ENCODE peak calls at places on chromosomes 7 and 10, in four cellular contexts. U, P, M and S are unnamed samples.

GRCh38 chr7:148110097-148110868 is 480.3 kb upstream of the C7orf33 start:
- DNase-seq in U (peak), P (no peak), M (peak), S (no peak)

GRCh38 chr7:127995157-127995865 is 35.9 kb downstream of the LRRC4 start:
- DNase-seq in U (no peak), P (no peak), M (no peak), S (no peak)

GRCh38 chr10:52703898-52704297 is 68.7 kb downstream of the MBL2 start:
- DNase-seq in U (no peak), P (no peak), M (no peak), S (no peak)

GRCh38 chr10:2081501-2081900 is 344.2 kb upstream of the ADARB2 start:
- DNase-seq in U (peak), P (no peak), M (no peak), S (no peak)

GRCh38 chr10:97659589-97659988 is 19.1 kb downstream of the PI4K2A start:
- DNase-seq in U (no peak), P (no peak), M (no peak), S (no peak)

GRCh38 chr10:646118-646524 is 43.3 kb downstream of the DIP2C start:
- DNase-seq in U (no peak), P (no peak), M (no peak), S (no peak)

GRCh38 chr10:22133640-22134624 is 83.9 kb downstream of the EBLN1 start:
- DNase-seq in U (no peak), P (no peak), M (no peak), S (no peak)

GRCh38 chr10:5945561-5946418 is 31.6 kb downstream of the IL15RA start:
- DNase-seq in U (no peak), P (peak), M (peak), S (peak)

GRCh38 chr7:139776486-139777303 is 1.1 kb downstream of the HIPK2 start:
- DNase-seq in U (peak), P (no peak), M (peak), S (no peak)

GRCh38 chr7:77338260-77338659 is 77.9 kb downstream of the GSAP start:
- DNase-seq in U (no peak), P (no peak), M (no peak), S (no peak)

GRCh38 chr10:71312840-71313789 is 5.9 kb upstream of the SLC29A3 start:
- DNase-seq in U (no peak), P (peak), M (peak), S (peak)

GRCh38 chr7:40447345-40447744 is 312.5 kb downstream of the SUGCT start:
- DNase-seq in U (no peak), P (no peak), M (no peak), S (no peak)

GRCh38 chr10:72694476-72695369 is 2.8 kb downstream of the MCU start:
- DNase-seq in U (peak), P (no peak), M (no peak), S (peak)

GRCh38 chr10:101069441-101069840 is 7.7 kb downstream of the KAZALD1 start:
- DNase-seq in U (no peak), P (no peak), M (no peak), S (no peak)

GRCh38 chr10:101065479-101066145 is 3.8 kb downstream of the KAZALD1 start:
- DNase-seq in U (no peak), P (no peak), M (no peak), S (no peak)

GRCh38 chr10:101066146-101066889 is 4.5 kb downstream of the KAZALD1 start:
- DNase-seq in U (peak), P (no peak), M (peak), S (peak)

GRCh38 chr10:101066890-101067355 is 5.1 kb downstream of the KAZALD1 start:
- DNase-seq in U (no peak), P (no peak), M (no peak), S (no peak)

DNA sequence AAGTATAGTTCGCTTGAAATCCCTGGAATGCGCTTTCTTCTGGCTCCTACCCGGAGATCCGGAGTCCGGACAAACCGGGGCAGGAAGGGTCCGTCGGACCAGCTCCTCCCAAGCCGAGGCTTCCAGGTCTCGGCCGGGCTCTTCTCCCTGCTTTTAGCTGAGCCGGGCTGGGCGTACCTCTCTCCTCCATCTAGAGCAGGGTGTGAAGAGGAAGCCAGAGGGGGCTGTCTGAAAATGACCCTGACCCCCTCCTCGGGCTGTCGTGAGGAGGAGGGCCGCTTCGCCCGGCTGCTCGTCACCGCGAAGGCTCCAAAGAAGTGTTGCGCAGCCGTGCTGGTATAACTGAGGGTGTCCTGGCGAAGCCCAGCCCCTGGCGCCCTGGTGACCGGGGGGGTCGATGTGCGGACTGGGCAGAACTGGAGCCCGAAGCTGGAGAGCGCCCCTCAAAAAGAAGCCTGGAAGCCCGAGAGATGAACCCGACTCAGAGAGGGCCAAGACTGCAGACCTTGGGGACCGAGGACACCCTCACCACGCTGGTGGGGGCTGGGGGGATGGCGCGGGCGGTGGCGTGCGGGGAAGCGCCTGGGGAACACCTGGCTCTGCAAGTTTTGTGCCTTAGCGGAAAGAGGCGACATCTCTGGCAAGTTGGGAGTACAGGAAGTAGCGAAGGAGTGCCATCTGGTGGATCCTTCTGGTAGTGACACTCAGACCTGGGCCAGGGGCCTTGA is 5.7 kb downstream of the KAZALD1 start:
- DNase-seq in U (peak), P (no peak), M (peak), S (peak)
- TF ChIP-seq POLR2A in U (peak), P (no peak), M (peak), S (no peak)

GRCh38 chr7:92447239-92448184 is at the start of gene GATAD1:
- DNase-seq in U (peak), P (peak), M (peak), S (peak)

GRCh38 chr7:92451645-92452044 is 4.4 kb downstream of the GATAD1 start:
- DNase-seq in U (no peak), P (no peak), M (no peak), S (no peak)

GRCh38 chr7:92446869-92447238 is 428 bp upstream of the GATAD1 start:
- DNase-seq in U (no peak), P (no peak), M (peak), S (no peak)

GRCh38 chr7:92448185-92448747 is 984 bp downstream of the GATAD1 start:
- DNase-seq in U (peak), P (no peak), M (peak), S (peak)
- TF ChIP-seq CTCF in U (peak), P (peak), M (peak), S (peak)

GRCh38 chr7:66493235-66494181 is 135.2 kb upstream of the KCTD7 start:
- DNase-seq in U (peak), P (peak), M (peak), S (peak)
- TF ChIP-seq POLR2A in U (peak), P (peak), M (peak), S (peak)

GRCh38 chr10:128542659-128543058 is 416.4 kb upstream of the MKI67 start:
- DNase-seq in U (no peak), P (no peak), M (no peak), S (no peak)

GRCh38 chr10:128543186-128543585 is 417.0 kb upstream of the MKI67 start:
- DNase-seq in U (no peak), P (no peak), M (no peak), S (no peak)

GRCh38 chr10:128537888-128538287 is 411.7 kb upstream of the MKI67 start:
- DNase-seq in U (no peak), P (no peak), M (no peak), S (no peak)

GRCh38 chr10:128539784-128540759 is 413.8 kb upstream of the MKI67 start:
- DNase-seq in U (no peak), P (no peak), M (no peak), S (no peak)

GRCh38 chr10:128540806-128541739 is 414.9 kb upstream of the MKI67 start:
- DNase-seq in U (no peak), P (no peak), M (peak), S (no peak)
- TF ChIP-seq CTCF in U (no peak), P (no peak), M (no peak), S (no peak)

GRCh38 chr7:135558337-135558767 is 635 bp downstream of the NUP205 start:
- DNase-seq in U (peak), P (no peak), M (peak), S (peak)
- TF ChIP-seq POLR2A in U (no peak), P (no peak), M (no peak), S (no peak)

GRCh38 chr10:86178401-86179142 is 188.0 kb downstream of the GRID1 start:
- DNase-seq in U (peak), P (no peak), M (no peak), S (no peak)
- TF ChIP-seq CTCF in U (peak), P (no peak), M (no peak), S (no peak)